ENCODE peak calls at places on chromosomes 7 and 10, in four cellular contexts. K is nephron progenitor cell; B is activated naive CD4-positive, alpha-beta T cell treated with anti-CD3 and anti-CD28 coated beads for 36 hours; L is adipocyte. F is an unnamed sample.

GRCh38 chr10:34628174-34628802 is 186.8 kb downstream of the PARD3 start:
- DNase-seq in K (no peak), B (no peak), L (peak), F (no peak)

GRCh38 chr10:87848998-87849397 is 14.3 kb downstream of the KLLN start:
- DNase-seq in K (no peak), B (no peak), L (no peak), F (no peak)

GRCh38 chr7:30598121-30598876 is 3.6 kb downstream of the GARS1 start:
- DNase-seq in K (no peak), B (no peak), L (peak), F (no peak)

GRCh38 chr7:15757041-15757995 is 70.8 kb upstream of the MEOX2 start:
- DNase-seq in K (no peak), B (no peak), L (no peak), F (peak)

GRCh38 chr7:20307119-20307518 is 23.6 kb upstream of the ITGB8 start:
- DNase-seq in K (no peak), B (no peak), L (peak), F (no peak)

GRCh38 chr10:13829790-13830189 is 243.0 kb downstream of the PRPF18 start:
- DNase-seq in K (no peak), B (no peak), L (no peak), F (no peak)

GRCh38 chr7:100852048-100852872 is at the start of gene SLC12A9:
- DNase-seq in K (peak), B (peak), L (peak), F (peak)

GRCh38 chr10:3465406-3465891 is 292.9 kb upstream of the PITRM1 start:
- DNase-seq in K (no peak), B (no peak), L (no peak), F (peak)

GRCh38 chr10:47104101-47104707 is 193.0 kb downstream of the PTPN20 start:
- DNase-seq in K (no peak), B (no peak), L (peak), F (no peak)

GRCh38 chr10:97463363-97464132 is 17.6 kb downstream of the ZDHHC16 start:
- DNase-seq in K (peak), B (peak), L (peak), F (peak)

F was measured in dermis microvascular lymphatic vessel endothelial cell.